ENCODE peak calls at places on chromosome 20, in ten cellular contexts. N, W, G, L, U, I, X, P, K and H are unnamed samples.

GRCh38 chr20:45427236-45428149 is 11.6 kb downstream of the PIGT start:
- DNase-seq in X (no peak), L (no peak), N (no peak), I (no peak), P (no peak), G (no peak), K (peak), U (no peak), W (peak), H (peak)

GRCh38 chr20:5393218-5393870 is 76.6 kb upstream of the PROKR2 start:
- DNase-seq in U (no peak), W (peak), L (no peak), P (no peak), N (no peak), X (no peak), G (no peak), K (peak), I (no peak), H (no peak)

GRCh38 chr20:5524886-5525285 is 208.1 kb upstream of the PROKR2 start:
- DNase-seq in U (no peak), G (no peak), K (peak), I (peak), W (no peak), X (no peak), L (no peak), N (peak), P (no peak), H (no peak)

GRCh38 chr20:35020108-35021031 is 64.7 kb downstream of the MYH7B start:
- DNase-seq in P (no peak), L (no peak), I (no peak), X (no peak), W (no peak), U (no peak), G (no peak), K (no peak), N (no peak), H (no peak)

GRCh38 chr20:34834459-34834893 is 9.0 kb upstream of the NCOA6 start:
- DNase-seq in N (peak), W (peak), K (peak), I (no peak), U (no peak), P (no peak), L (no peak), X (peak), G (no peak), H (no peak)

GRCh38 chr20:58130574-58130973 is 97.9 kb downstream of the ANKRD60 start:
- DNase-seq in N (no peak), W (peak), X (no peak), I (no peak), K (peak), L (no peak), G (no peak), U (no peak), P (no peak), H (no peak)

GRCh38 chr20:23754731-23755130 is 4.0 kb upstream of the CST1 start:
- DNase-seq in N (no peak), K (no peak), W (no peak), P (no peak), U (no peak), I (no peak), X (no peak), G (no peak), L (no peak), H (no peak)

GRCh38 chr20:58891686-58892125 is 39.2 kb downstream of the GNAS start:
- DNase-seq in W (no peak), G (peak), P (peak), L (no peak), X (peak), K (peak), U (no peak), N (no peak), I (no peak), H (peak)

GRCh38 chr20:49496043-49496442 is 13.6 kb upstream of the KCNB1 start:
- DNase-seq in I (no peak), K (no peak), N (no peak), P (no peak), G (no peak), W (no peak), L (no peak), X (no peak), U (no peak), H (no peak)

GRCh38 chr20:4036351-4036750 is 21.0 kb upstream of the RNF24 start:
- DNase-seq in K (no peak), U (no peak), L (no peak), X (no peak), I (no peak), W (no peak), N (no peak), G (no peak), P (no peak), H (no peak)

GRCh38 chr20:41149679-41150131 is 12.4 kb downstream of the PLCG1 start:
- DNase-seq in N (no peak), K (no peak), X (peak), W (no peak), G (no peak), P (no peak), I (no peak), L (no peak), U (no peak), H (no peak)

GRCh38 chr20:61832181-61832580 is 233.5 kb downstream of the TAF4 start:
- DNase-seq in X (peak), W (no peak), I (no peak), P (no peak), N (no peak), K (no peak), G (no peak), U (no peak), L (no peak), H (no peak)

GRCh38 chr20:24406761-24407550 is 62.5 kb upstream of the SYNDIG1 start:
- DNase-seq in L (no peak), G (no peak), X (peak), K (no peak), W (peak), N (no peak), U (no peak), I (no peak), P (no peak), H (no peak)

GRCh38 chr20:54680872-54681297 is 205.5 kb downstream of the DOK5 start:
- DNase-seq in I (no peak), U (no peak), X (peak), W (no peak), K (peak), L (no peak), G (no peak), N (peak), P (peak), H (peak)

GRCh38 chr20:40955326-40955725 is 73.3 kb upstream of the TOP1 start:
- DNase-seq in G (no peak), P (no peak), L (no peak), K (no peak), U (no peak), W (no peak), I (no peak), X (no peak), N (no peak), H (no peak)

GRCh38 chr20:4083103-4083864 is 67.9 kb upstream of the RNF24 start:
- DNase-seq in U (no peak), K (no peak), N (no peak), I (no peak), X (no peak), L (no peak), P (no peak), W (no peak), G (no peak), H (no peak)

GRCh38 chr20:25318471-25319240 is 70.8 kb downstream of the PYGB start:
- DNase-seq in X (no peak), N (no peak), W (no peak), G (no peak), K (no peak), L (no peak), I (peak), U (no peak), P (no peak), H (no peak)

GRCh38 chr20:51128198-51128597 is 105.3 kb upstream of the KCNG1 start:
- DNase-seq in U (no peak), N (no peak), I (no peak), G (no peak), W (no peak), L (no peak), P (peak), K (no peak), X (peak), H (no peak)

GRCh38 chr20:63549679-63550282 is 2.2 kb upstream of the SRMS start:
- DNase-seq in P (no peak), N (no peak), K (no peak), X (no peak), I (no peak), L (no peak), G (no peak), U (no peak), W (no peak), H (no peak)

GRCh38 chr20:32018269-32019155 is 8.3 kb downstream of the CCM2L start:
- DNase-seq in K (peak), U (peak), X (peak), L (peak), P (peak), W (peak), G (peak), N (peak), I (no peak), H (peak)

GRCh38 chr20:38872036-38872435 is 54.2 kb upstream of the FAM83D start:
- DNase-seq in P (no peak), W (no peak), N (no peak), G (no peak), X (no peak), K (no peak), U (no peak), I (no peak), L (no peak), H (no peak)

GRCh38 chr20:32438331-32438858 is 80.3 kb downstream of the ASXL1 start:
- DNase-seq in W (no peak), U (no peak), G (no peak), K (no peak), N (no peak), P (no peak), X (no peak), I (no peak), L (no peak), H (no peak)

GRCh38 chr20:6502999-6503398 is 264.5 kb upstream of the BMP2 start:
- DNase-seq in L (no peak), G (no peak), U (no peak), N (no peak), P (no peak), I (no peak), W (no peak), X (no peak), K (no peak), H (no peak)